ENCODE peak calls at places on chromosomes 16 and 17, in nine cellular contexts. H is thoracic aorta; V is activated naive CD8-positive, alpha-beta T cell treated with anti-CD3 and anti-CD28 coated beads, Interleukin-2, amount 50 U/mL, for 24 hours; I is Right ventricle myocardium superior; G is GM12865; M is Caco-2; E is effector memory CD8-positive, alpha-beta T cell; F is hepatic stellate cell; C is left colon. W is an unnamed sample.

GRCh38 chr17:79991924-79992656 is 43.6 kb downstream of the TBC1D16 start:
- DNase-seq in H (no peak), V (peak; percentile 22), I (peak; percentile 70), G (no peak), M (peak; percentile 75), E (no peak), F (no peak), C (peak; percentile 67), W (peak; percentile 74)

GRCh38 chr17:50956750-50957523 is 90.8 kb upstream of the TOB1 start:
- DNase-seq in H (no peak), V (peak; percentile 66), I (peak; percentile 79), G (peak; percentile 69), M (peak; percentile 86), E (peak; percentile 67), F (peak; percentile 65), C (peak; percentile 49), W (peak; percentile 77)

GRCh38 chr16:57757326-57757786 is 21.8 kb downstream of the KATNB1 start:
- DNase-seq in H (peak; percentile 49), V (peak; percentile 93), I (peak; percentile 94), G (peak; percentile 83), M (peak; percentile 97), E (peak; percentile 96), F (peak; percentile 98), C (peak; percentile 78), W (peak; percentile 93)

GRCh38 chr16:50024207-50024606 is 818 bp upstream of the CNEP1R1 start:
- DNase-seq in H (no peak), V (no peak), I (no peak), G (no peak), M (no peak), E (no peak), F (no peak), C (no peak), W (no peak)

GRCh38 chr16:73365010-73365409 is 317.1 kb upstream of the ZFHX3 start:
- DNase-seq in H (no peak), V (no peak), I (no peak), G (no peak), M (no peak), E (no peak), F (no peak), C (no peak), W (peak; percentile 32)

GRCh38 chr17:60598001-60598736 is 1.8 kb upstream of the PPM1D start:
- DNase-seq in H (no peak), V (no peak), I (no peak), G (no peak), M (no peak), E (no peak), F (no peak), C (no peak), W (no peak)

GRCh38 chr17:69714659-69715058 is 300.2 kb downstream of the MAP2K6 start:
- DNase-seq in H (no peak), V (no peak), I (no peak), G (no peak), M (peak; percentile 21), E (no peak), F (no peak), C (no peak), W (no peak)

GRCh38 chr17:76709077-76709950 is 1.5 kb downstream of the MXRA7 start:
- DNase-seq in H (peak; percentile 88), V (no peak), I (peak; percentile 93), G (no peak), M (no peak), E (no peak), F (peak; percentile 97), C (peak; percentile 84), W (peak; percentile 92)

GRCh38 chr16:57903656-57904055 is 67.3 kb downstream of the CNGB1 start:
- DNase-seq in H (no peak), V (no peak), I (no peak), G (no peak), M (no peak), E (no peak), F (no peak), C (no peak), W (no peak)

GRCh38 chr17:79008666-79009387 is 737 bp downstream of the CANT1 start:
- DNase-seq in H (no peak), V (no peak), I (peak; percentile 33), G (no peak), M (no peak), E (no peak), F (no peak), C (peak; percentile 34), W (peak; percentile 29)

GRCh38 chr17:7832431-7832830 is 1.6 kb upstream of the KDM6B start:
- DNase-seq in H (no peak), V (no peak), I (no peak), G (no peak), M (no peak), E (no peak), F (no peak), C (no peak), W (no peak)

GRCh38 chr17:72699566-72699965 is 392.9 kb downstream of the SLC39A11 start:
- DNase-seq in H (no peak), V (no peak), I (no peak), G (no peak), M (no peak), E (no peak), F (no peak), C (no peak), W (no peak)

GRCh38 chr17:77534137-77534536 is 393.4 kb downstream of the SEC14L1 start:
- DNase-seq in H (no peak), V (no peak), I (no peak), G (no peak), M (no peak), E (no peak), F (no peak), C (no peak), W (no peak)

GRCh38 chr17:48604770-48605329 is at the start of gene HOXB6:
- DNase-seq in H (no peak), V (no peak), I (no peak), G (no peak), M (no peak), E (no peak), F (no peak), C (peak; percentile 84), W (no peak)

GRCh38 chr16:29730649-29731048 is 15.1 kb downstream of the C16orf54 start:
- DNase-seq in H (no peak), V (no peak), I (no peak), G (peak; percentile 86), M (no peak), E (no peak), F (no peak), C (no peak), W (no peak)

GRCh38 chr16:23128056-23128455 is 21.2 kb downstream of the USP31 start:
- DNase-seq in H (no peak), V (no peak), I (no peak), G (no peak), M (no peak), E (no peak), F (no peak), C (no peak), W (no peak)

GRCh38 chr16:14150796-14151195 is 79.7 kb downstream of the MRTFB start:
- DNase-seq in H (no peak), V (no peak), I (no peak), G (no peak), M (no peak), E (no peak), F (no peak), C (no peak), W (no peak)

GRCh38 chr16:69435977-69436729 is 11.7 kb downstream of the CYB5B start:
- DNase-seq in H (no peak), V (no peak), I (no peak), G (peak; percentile 36), M (peak; percentile 41), E (no peak), F (no peak), C (no peak), W (no peak)

GRCh38 chr16:637081-638018 is 1.2 kb upstream of the METTL26 start:
- DNase-seq in H (peak; percentile 60), V (peak; percentile 89), I (peak; percentile 92), G (peak; percentile 95), M (peak; percentile 84), E (no peak), F (peak; percentile 99), C (peak; percentile 88), W (peak; percentile 94)

GRCh38 chr17:4573682-4574081 is 10.6 kb upstream of the SMTNL2 start:
- DNase-seq in H (no peak), V (peak; percentile 66), I (peak; percentile 76), G (peak; percentile 60), M (no peak), E (no peak), F (no peak), C (no peak), W (peak; percentile 78)

GRCh38 chr16:50552476-50553101 is 4.4 kb downstream of the NKD1 start:
- DNase-seq in H (no peak), V (no peak), I (no peak), G (no peak), M (no peak), E (no peak), F (no peak), C (no peak), W (no peak)

GRCh38 chr16:83623091-83623730 is 184.6 kb upstream of the HSBP1 start:
- DNase-seq in H (no peak), V (no peak), I (no peak), G (no peak), M (no peak), E (no peak), F (no peak), C (no peak), W (no peak)

GRCh38 chr17:74386397-74386796 is 19.1 kb downstream of the GPR142 start:
- DNase-seq in H (no peak), V (no peak), I (peak; percentile 55), G (no peak), M (no peak), E (no peak), F (no peak), C (no peak), W (peak; percentile 63)

GRCh38 chr17:46192211-46192483 is 1.1 kb downstream of the KANSL1 start:
- DNase-seq in H (no peak), V (no peak), I (no peak), G (no peak), M (no peak), E (no peak), F (no peak), C (no peak), W (no peak)

GRCh38 chr17:61704935-61705449 is 114.0 kb upstream of the NACA2 start:
- DNase-seq in H (no peak), V (no peak), I (no peak), G (no peak), M (no peak), E (no peak), F (no peak), C (no peak), W (no peak)

GRCh38 chr17:58082870-58083490 is at the start of gene DYNLL2:
- DNase-seq in H (peak; percentile 79), V (peak; percentile 91), I (peak; percentile 96), G (peak; percentile 93), M (peak; percentile 95), E (peak; percentile 77), F (peak; percentile 94), C (peak; percentile 94), W (peak; percentile 97)